ENCODE peak calls at places on chromosomes 3 and 15, in four cellular contexts. D, R, O and Y are unnamed samples. For H3K27me3, the result is how much of the 10 kb centered on the place peaks cover.

GRCh38 chr3:128395500-128396125 is 71.1 kb downstream of the DNAJB8 start:
- DNase-seq in O (peak), R (peak), D (peak), Y (no peak)

GRCh38 chr15:36905908-36906307 is 194.4 kb downstream of the MEIS2 start:
- DNase-seq in D (no peak), R (no peak), O (no peak), Y (peak)

GRCh38 chr3:172362583-172362982 is 85.7 kb downstream of the GHSR start:
- DNase-seq in D (no peak), R (no peak), O (no peak), Y (no peak)

GRCh38 chr3:71102111-71103039 is 481.2 kb downstream of the FOXP1 start:
- DNase-seq in D (no peak), O (no peak), R (peak), Y (peak)

GRCh38 chr15:101038327-101039003 is 119.3 kb downstream of the LRRK1 start:
- DNase-seq in R (no peak), O (no peak), D (no peak), Y (no peak)

GRCh38 chr15:43769584-43770228 is 7.1 kb downstream of the ELL3 start:
- DNase-seq in O (no peak), R (peak), D (no peak), Y (peak)

GRCh38 chr15:92226020-92226612 is 167.6 kb upstream of the ST8SIA2 start:
- DNase-seq in O (no peak), D (no peak), R (no peak), Y (peak)

GRCh38 chr3:63351159-63352007 is 73.3 kb downstream of the SYNPR start:
- DNase-seq in R (peak), O (no peak), D (no peak), Y (peak)

GRCh38 chr3:151156618-151157216 is 46.3 kb downstream of the GPR171 start:
- DNase-seq in O (no peak), R (peak), D (no peak), Y (peak)

GRCh38 chr3:47356201-47356600 is 24.6 kb upstream of the PTPN23 start:
- DNase-seq in D (no peak), O (no peak), R (no peak), Y (no peak)

GRCh38 chr3:147089286-147089685 is 317.1 kb downstream of the ZIC4 start:
- DNase-seq in O (no peak), D (no peak), R (no peak), Y (no peak)

GRCh38 chr3:119944091-119944490 is 150.2 kb downstream of the GSK3B start:
- DNase-seq in O (no peak), R (no peak), D (no peak), Y (no peak)

GRCh38 chr3:195895900-195896360 is 12.4 kb downstream of the TNK2 start:
- DNase-seq in O (peak), D (peak), R (peak), Y (no peak)

GRCh38 chr3:193214445-193214844 is 26.6 kb upstream of the PLAAT1 start:
- DNase-seq in D (no peak), R (no peak), O (no peak), Y (peak)

GRCh38 chr3:31132132-31132769 is 237.8 kb upstream of the GADL1 start:
- DNase-seq in D (no peak), O (no peak), R (peak), Y (peak)

GRCh38 chr3:5231536-5231935 is 44.0 kb downstream of the EDEM1 start:
- DNase-seq in D (no peak), O (no peak), R (no peak), Y (no peak)

GRCh38 chr3:141862279-141862816 is 14.1 kb upstream of the ATP1B3 start:
- DNase-seq in D (no peak), O (no peak), R (no peak), Y (no peak)

GRCh38 chr3:148861277-148861869 is 3.7 kb upstream of the CPA3 start:
- DNase-seq in O (no peak), R (peak), D (no peak), Y (peak)

GRCh38 chr3:15110201-15110600 is 11.3 kb upstream of the RBSN start:
- DNase-seq in R (no peak), O (no peak), D (no peak), Y (no peak)

GRCh38 chr3:194686816-194687637 is 1.3 kb downstream of the FAM43A start:
- DNase-seq in D (peak), O (peak), R (peak), Y (peak)

GRCh38 chr3:140447991-140448390 is 229.9 kb upstream of the TRIM42 start:
- DNase-seq in R (no peak), O (no peak), D (no peak), Y (peak)

GRCh38 chr3:190860531-190860930 is 2.0 kb downstream of the GMNC start:
- DNase-seq in O (no peak), D (no peak), R (no peak), Y (no peak)

GRCh38 chr3:63872135-63872924 is 8.7 kb downstream of the ATXN7 start:
- DNase-seq in O (no peak), R (peak), D (no peak), Y (peak)

GRCh38 chr15:39363761-39364586 is 216.9 kb upstream of the THBS1 start:
- DNase-seq in O (no peak), D (no peak), R (peak), Y (peak)

GRCh38 chr15:74122403-74123130 is 7.8 kb upstream of the ISLR2 start:
- DNase-seq in O (no peak), D (no peak), R (no peak), Y (no peak)

GRCh38 chr3:6809349-6809748 is 51.6 kb upstream of the GRM7 start:
- DNase-seq in D (no peak), R (no peak), O (no peak), Y (no peak)

GRCh38 chr3:195803309-195803908 is 8.3 kb downstream of the MUC4 start:
- DNase-seq in D (peak), O (no peak), R (peak), Y (no peak)

GRCh38 chr3:172467170-172467824 is 19.0 kb upstream of the GHSR start:
- DNase-seq in D (no peak), R (peak), O (no peak), Y (peak)

GRCh38 chr15:84575493-84575892 is 25.3 kb upstream of the ZSCAN2 start:
- DNase-seq in R (no peak), D (no peak), O (no peak), Y (no peak)

GRCh38 chr15:41796457-41796856 is 22.2 kb downstream of the MAPKBP1 start:
- DNase-seq in O (no peak), R (peak), D (no peak), Y (peak)

GRCh38 chr3:167575000-167575399 is 78.7 kb downstream of the WDR49 start:
- DNase-seq in D (no peak), R (no peak), O (no peak), Y (no peak)

GRCh38 chr3:160753953-160754352 is 2.1 kb upstream of the PPM1L start:
- DNase-seq in O (no peak), R (no peak), D (no peak), Y (no peak)

GRCh38 chr3:141486416-141486734 is 452 bp upstream of the RASA2 start:
- DNase-seq in O (no peak), R (no peak), D (no peak), Y (peak)

GRCh38 chr15:93865610-93866009 is 365.8 kb upstream of the MCTP2 start:
- DNase-seq in D (no peak), R (no peak), O (no peak), Y (no peak)

GRCh38 chr15:53837263-53837662 is 77.8 kb upstream of the WDR72 start:
- DNase-seq in O (no peak), D (no peak), R (no peak), Y (peak)

GRCh38 chr3:184756151-184756681 is 44.4 kb upstream of the MAGEF1 start:
- DNase-seq in D (no peak), O (no peak), R (no peak), Y (no peak)

GRCh38 chr3:134804508-134805480 is 9.7 kb downstream of the EPHB1 start:
- DNase-seq in R (no peak), D (no peak), O (no peak), Y (no peak)

GRCh38 chr3:134803051-134803505 is 8.0 kb downstream of the EPHB1 start:
- DNase-seq in R (no peak), D (no peak), O (no peak), Y (no peak)

GRCh38 chr3:134803652-134804051 is 8.6 kb downstream of the EPHB1 start:
- DNase-seq in O (no peak), D (no peak), R (no peak), Y (no peak)

GRCh38 chr3:134801204-134801958 is 6.3 kb downstream of the EPHB1 start:
- DNase-seq in D (no peak), O (no peak), R (no peak), Y (no peak)

DNA sequence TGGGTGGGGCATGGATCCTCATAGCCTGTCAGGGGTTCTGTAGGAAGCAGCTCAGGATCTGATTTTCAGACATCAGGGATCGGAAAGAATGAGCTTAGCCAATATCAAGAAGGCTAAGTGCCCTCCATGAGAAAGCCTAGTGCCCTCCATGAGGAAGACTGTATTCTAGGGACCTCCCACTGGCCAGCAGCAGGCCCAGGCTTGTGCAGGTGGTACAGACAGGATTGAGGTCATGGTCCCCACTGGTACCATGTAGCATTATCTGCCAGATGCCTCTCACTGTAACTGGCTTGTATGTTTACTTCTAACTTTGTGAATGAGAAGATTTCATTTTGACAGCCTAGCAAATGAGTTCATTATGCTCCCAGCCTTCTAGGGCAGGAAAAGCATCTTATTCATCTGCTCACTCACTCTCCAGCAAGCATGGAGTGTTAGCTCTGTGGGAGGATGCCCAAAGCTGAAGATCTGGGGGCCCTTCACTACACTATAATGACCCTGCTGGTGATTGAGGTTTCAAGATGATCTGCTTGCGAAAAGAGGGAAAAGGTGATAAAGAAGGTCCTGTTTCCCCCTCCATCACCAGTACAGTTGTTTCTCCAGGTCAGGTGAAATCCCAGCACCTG is 7.5 kb downstream of the EPHB1 start:
- DNase-seq in D (no peak), R (no peak), O (no peak), Y (no peak)
- H3K27me3 ChIP-seq in D (under half), R (under half), O (under half), Y (under half)

DNA sequence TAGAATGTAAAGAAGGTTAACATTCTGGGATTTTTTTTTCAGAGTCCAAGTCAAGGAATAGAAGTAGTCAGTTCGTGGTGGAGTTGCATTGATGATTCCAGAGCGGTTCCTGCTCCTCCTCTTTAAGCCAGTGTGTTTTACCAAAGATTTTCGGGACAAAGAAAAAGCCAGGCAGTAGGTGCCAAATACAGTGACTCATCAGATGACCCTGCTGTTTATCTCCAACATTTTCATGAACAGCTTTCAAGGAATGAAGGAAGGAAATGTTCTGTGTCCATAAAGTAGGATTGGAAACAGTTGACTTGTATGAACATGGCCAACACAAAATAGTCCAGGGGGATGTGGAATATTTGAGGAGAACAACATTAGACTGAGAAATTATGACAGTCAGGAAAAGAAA is 142.4 kb upstream of the TMC3 start:
- DNase-seq in D (no peak), O (no peak), R (peak), Y (peak)
- TF ChIP-seq CTCF in D (no peak), O (no peak), R (no peak), Y (no peak)

GRCh38 chr3:165195628-165196576 is at the start of gene SLITRK3:
- DNase-seq in O (no peak), D (no peak), R (peak), Y (no peak)
- H3K27me3 ChIP-seq in O (under half), D (under half), R (under half), Y (under half)

DNA sequence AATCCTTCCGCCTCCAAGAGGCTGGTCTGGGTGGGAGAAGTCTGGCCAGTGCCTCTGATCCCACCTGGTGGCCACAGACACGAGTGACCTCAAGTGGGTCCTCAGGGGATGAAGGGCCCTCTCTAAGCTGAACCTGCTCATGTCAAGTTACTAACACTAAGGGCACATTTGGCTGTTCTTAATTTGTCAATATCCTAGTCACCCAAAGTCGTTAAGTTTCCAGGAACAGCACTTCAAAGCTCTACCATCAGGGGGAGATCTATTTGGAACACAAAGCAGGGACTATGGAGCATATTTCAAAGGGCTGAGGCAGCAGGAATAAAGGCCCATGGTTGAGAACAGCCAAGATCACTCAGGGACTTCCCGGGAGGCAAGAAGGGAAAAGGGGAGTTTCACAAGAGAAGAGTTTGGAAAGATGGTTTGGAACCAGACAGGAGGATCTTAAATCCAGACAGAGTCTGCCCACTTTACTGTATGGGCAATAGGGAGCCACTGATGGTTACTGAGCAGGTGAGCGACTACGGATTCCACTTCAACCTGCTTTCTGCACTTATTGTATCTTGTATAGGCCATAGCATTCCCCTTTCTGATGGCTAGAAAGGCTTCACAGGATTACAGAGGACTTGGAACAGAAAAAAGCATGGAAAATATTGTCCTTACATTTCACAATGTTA is 13.7 kb downstream of the OXTR start:
- DNase-seq in D (no peak), O (no peak), R (no peak), Y (peak)
- TF ChIP-seq CTCF in D (no peak), O (no peak), R (peak), Y (no peak)

DNA sequence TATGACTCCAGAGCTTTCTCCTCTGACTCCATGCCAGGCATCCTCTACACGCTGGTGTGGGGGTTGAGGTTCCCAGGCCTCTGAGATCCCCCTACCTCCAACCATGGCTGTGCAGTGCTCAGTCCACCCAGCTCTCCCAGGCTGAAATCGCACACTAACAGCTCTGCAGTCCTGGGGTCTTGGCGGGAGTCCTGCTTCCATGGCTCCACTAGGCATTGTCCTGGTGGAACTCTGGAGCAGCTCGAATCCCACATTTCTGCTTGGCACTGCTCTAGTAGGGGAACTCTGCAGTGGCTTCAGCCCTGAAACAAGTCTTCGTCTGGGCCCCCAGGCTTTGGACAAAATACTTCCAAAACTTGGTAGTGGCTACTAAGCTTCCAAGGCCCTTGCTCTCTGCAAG is 50.7 kb downstream of the ROPN1B start:
- DNase-seq in R (no peak), O (no peak), D (no peak), Y (no peak)
- H3K27me3 ChIP-seq in R (under half), O (under half), D (under half), Y (under half)

GRCh38 chr3:196948442-196949365 is 6.4 kb upstream of the NCBP2 start:
- DNase-seq in O (no peak), R (peak), D (no peak), Y (no peak)

GRCh38 chr3:196951371-196951770 is 9.0 kb upstream of the NCBP2 start:
- DNase-seq in D (no peak), O (no peak), R (no peak), Y (no peak)

GRCh38 chr3:196949750-196950149 is 7.4 kb upstream of the NCBP2 start:
- DNase-seq in O (no peak), R (no peak), D (no peak), Y (no peak)

GRCh38 chr3:196947860-196948441 is 5.6 kb upstream of the NCBP2 start:
- DNase-seq in D (no peak), R (no peak), O (no peak), Y (no peak)

DNA sequence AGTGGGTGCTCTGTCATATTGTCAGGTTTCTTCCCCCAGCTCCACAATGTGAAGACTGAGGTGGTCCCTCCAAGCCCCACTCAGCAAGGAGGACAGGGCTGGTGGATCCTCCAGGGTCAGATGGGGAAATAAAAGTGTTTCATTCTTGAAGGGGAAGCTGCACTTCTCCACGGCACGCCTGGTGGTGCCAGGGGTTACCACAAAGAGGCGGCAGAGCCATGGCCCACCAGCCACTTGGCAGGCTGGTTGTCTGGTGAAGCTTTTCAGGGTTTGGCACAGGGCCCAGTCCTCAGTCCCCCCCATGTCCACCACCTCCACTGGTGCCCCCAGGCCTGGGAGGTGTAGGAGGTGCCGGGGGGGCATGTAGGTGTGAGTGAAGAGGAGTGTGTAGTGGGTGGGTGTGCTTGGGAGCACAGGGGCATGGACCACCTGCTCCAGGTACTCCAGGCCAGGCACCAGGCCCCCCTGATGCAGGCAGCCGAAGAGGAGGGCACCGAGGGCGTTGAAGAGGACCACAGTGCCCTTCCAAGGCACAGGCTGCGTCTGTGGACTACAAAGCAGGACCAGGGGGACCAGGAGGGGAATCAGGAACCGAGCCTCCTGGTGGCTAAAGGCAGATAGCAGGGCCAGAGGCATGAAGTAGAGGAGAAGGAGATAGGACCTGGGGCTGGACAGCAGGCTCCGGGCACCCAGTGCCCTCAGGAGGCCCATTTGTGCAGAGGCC is 5.0 kb upstream of the NCBP2 start:
- DNase-seq in O (no peak), D (no peak), R (no peak), Y (no peak)
- TF ChIP-seq CTCF in O (no peak), D (no peak), R (no peak), Y (peak)

GRCh38 chr15:29141206-29141907 is 128.3 kb downstream of the NSMCE3 start:
- DNase-seq in R (no peak), O (peak), D (no peak), Y (peak)
- H3K27me3 ChIP-seq in R (under half), O (under half), D (under half), Y (under half)

GRCh38 chr15:45319472-45320214 is 58.7 kb downstream of the GATM start:
- DNase-seq in R (no peak), O (no peak), D (no peak), Y (no peak)

GRCh38 chr15:45320581-45320980 is 57.8 kb downstream of the GATM start:
- DNase-seq in R (no peak), D (no peak), O (no peak), Y (peak)

GRCh38 chr15:45314960-45315359 is 62.9 kb downstream of the SLC28A2 start:
- DNase-seq in O (no peak), D (no peak), R (peak), Y (no peak)
- TF ChIP-seq CTCF in O (no peak), D (no peak), R (peak), Y (no peak)

DNA sequence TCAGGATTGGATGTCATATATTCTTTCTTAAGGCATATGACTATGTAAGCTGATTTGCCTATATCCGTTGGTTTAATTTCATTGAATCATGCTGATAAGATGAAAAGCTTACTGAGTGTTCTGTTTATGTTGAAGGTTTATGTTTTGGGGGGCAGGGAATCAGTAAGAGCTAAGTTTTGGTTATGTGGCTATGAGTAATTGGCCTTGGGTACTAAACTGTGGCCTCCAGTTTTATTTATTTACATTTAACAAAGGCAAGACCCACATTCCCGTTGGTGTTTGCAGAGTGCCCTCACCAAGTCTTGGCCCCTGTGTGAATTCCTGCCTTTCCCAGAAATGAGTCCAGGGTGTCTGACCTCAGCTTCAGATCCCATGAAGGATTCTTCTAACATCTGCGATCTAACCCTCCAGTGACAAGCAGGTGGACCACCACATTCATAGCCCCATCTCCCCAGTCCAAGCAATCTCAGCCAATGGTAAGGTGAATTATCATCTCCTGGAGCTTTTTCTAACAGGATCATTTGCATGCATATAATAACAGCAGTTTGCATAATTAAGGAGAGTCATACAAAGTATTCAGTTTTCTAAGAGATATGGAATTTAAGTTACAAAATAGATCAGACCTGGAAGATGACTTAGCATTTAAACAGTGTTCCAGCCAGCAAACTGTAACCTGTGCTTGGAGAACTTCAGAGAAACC is 27.4 kb downstream of the GLDN start:
- DNase-seq in D (no peak), O (no peak), R (peak), Y (peak)
- H3K27me3 ChIP-seq in D (under half), O (under half), R (under half), Y (under half)